ENCODE peak calls at places on chromosomes 16 and 17, in four cellular contexts. One of them, this sample, is unnamed. For H3K4me1, the result is how much of the 10 kb centered on the place peaks cover.

GRCh38 chr16:66491716-66492064 is 58.2 kb downstream of the TK2 start:
- DNase-seq in psoas muscle: no peak
- DNase-seq in left ventricle myocardium inferior: no peak
- DNase-seq in mesendoderm: no peak
- DNase-seq in this sample: no peak

GRCh38 chr16:51592535-51592934 is 441.5 kb upstream of the SALL1 start:
- DNase-seq in left ventricle myocardium inferior: no peak
- DNase-seq in psoas muscle: no peak
- DNase-seq in mesendoderm: no peak
- DNase-seq in this sample: no peak

GRCh38 chr17:1630662-1631061 is 2.0 kb upstream of the SLC43A2 start:
- DNase-seq in mesendoderm: peak
- DNase-seq in left ventricle myocardium inferior: no peak
- DNase-seq in psoas muscle: no peak
- DNase-seq in this sample: no peak

GRCh38 chr17:29176500-29177351 is 3.5 kb downstream of the MYO18A start:
- DNase-seq in psoas muscle: peak
- DNase-seq in left ventricle myocardium inferior: peak
- DNase-seq in mesendoderm: peak
- DNase-seq in this sample: peak

GRCh38 chr16:75251280-75252048 is at the start of gene BCAR1:
- DNase-seq in left ventricle myocardium inferior: peak
- DNase-seq in mesendoderm: peak
- DNase-seq in psoas muscle: peak
- DNase-seq in this sample: peak

GRCh38 chr16:84331998-84332780 is 36.1 kb upstream of the ATP2C2 start:
- DNase-seq in mesendoderm: no peak
- DNase-seq in left ventricle myocardium inferior: no peak
- DNase-seq in psoas muscle: no peak
- DNase-seq in this sample: no peak

GRCh38 chr16:729768-730665 is 3.1 kb downstream of the HAGHL start:
- DNase-seq in psoas muscle: no peak
- DNase-seq in left ventricle myocardium inferior: no peak
- DNase-seq in mesendoderm: no peak
- DNase-seq in this sample: no peak

GRCh38 chr17:79160980-79161621 is 86.5 kb downstream of the ENGASE start:
- DNase-seq in psoas muscle: no peak
- DNase-seq in mesendoderm: peak
- DNase-seq in left ventricle myocardium inferior: no peak
- DNase-seq in this sample: no peak

GRCh38 chr17:29155235-29155965 is 24.8 kb downstream of the MYO18A start:
- DNase-seq in psoas muscle: no peak
- DNase-seq in left ventricle myocardium inferior: no peak
- DNase-seq in mesendoderm: peak
- DNase-seq in this sample: peak

GRCh38 chr17:76593338-76593737 is 7.7 kb upstream of the ST6GALNAC2 start:
- DNase-seq in psoas muscle: no peak
- DNase-seq in left ventricle myocardium inferior: no peak
- DNase-seq in mesendoderm: peak
- DNase-seq in this sample: no peak

GRCh38 chr16:57994778-57995177 is 5.7 kb downstream of the ZNF319 start:
- DNase-seq in psoas muscle: peak
- DNase-seq in mesendoderm: peak
- DNase-seq in left ventricle myocardium inferior: peak
- DNase-seq in this sample: peak

GRCh38 chr17:40063034-40063765 is 435 bp downstream of the THRA start:
- DNase-seq in mesendoderm: peak
- DNase-seq in left ventricle myocardium inferior: peak
- DNase-seq in psoas muscle: peak
- DNase-seq in this sample: peak

GRCh38 chr17:43554857-43555256 is 8.7 kb upstream of the ETV4 start:
- DNase-seq in psoas muscle: no peak
- DNase-seq in left ventricle myocardium inferior: no peak
- DNase-seq in mesendoderm: no peak
- DNase-seq in this sample: no peak

GRCh38 chr16:51697454-51697853 is 546.4 kb upstream of the SALL1 start:
- DNase-seq in mesendoderm: no peak
- DNase-seq in left ventricle myocardium inferior: no peak
- DNase-seq in psoas muscle: no peak
- DNase-seq in this sample: no peak

GRCh38 chr17:60305141-60305540 is 86.8 kb downstream of the USP32 start:
- DNase-seq in psoas muscle: no peak
- DNase-seq in left ventricle myocardium inferior: no peak
- DNase-seq in mesendoderm: peak
- DNase-seq in this sample: no peak

GRCh38 chr16:68834550-68834949 is 8.8 kb upstream of the TANGO6 start:
- DNase-seq in psoas muscle: no peak
- DNase-seq in mesendoderm: no peak
- DNase-seq in left ventricle myocardium inferior: no peak
- DNase-seq in this sample: no peak

GRCh38 chr16:85888405-85889331 is 10.3 kb upstream of the IRF8 start:
- DNase-seq in left ventricle myocardium inferior: no peak
- DNase-seq in mesendoderm: no peak
- DNase-seq in psoas muscle: no peak
- DNase-seq in this sample: no peak

GRCh38 chr17:9767432-9767991 is 23.9 kb downstream of the DHRS7C start:
- DNase-seq in psoas muscle: peak
- DNase-seq in left ventricle myocardium inferior: no peak
- DNase-seq in mesendoderm: no peak
- DNase-seq in this sample: no peak

GRCh38 chr17:8163978-8164814 is 1.4 kb upstream of the VAMP2 start:
- DNase-seq in mesendoderm: peak
- DNase-seq in left ventricle myocardium inferior: peak
- DNase-seq in psoas muscle: peak
- DNase-seq in this sample: peak

GRCh38 chr16:63426275-63426870 is 1390.1 kb upstream of the CDH8 start:
- DNase-seq in left ventricle myocardium inferior: no peak
- DNase-seq in psoas muscle: no peak
- DNase-seq in mesendoderm: no peak
- DNase-seq in this sample: no peak

GRCh38 chr16:66874079-66874775 is 6.1 kb upstream of the PDP2 start:
- DNase-seq in psoas muscle: no peak
- DNase-seq in left ventricle myocardium inferior: no peak
- DNase-seq in mesendoderm: peak
- DNase-seq in this sample: no peak

GRCh38 chr17:34675143-34675542 is 95.8 kb downstream of the TMEM132E start:
- DNase-seq in psoas muscle: no peak
- DNase-seq in left ventricle myocardium inferior: no peak
- DNase-seq in mesendoderm: no peak
- DNase-seq in this sample: no peak

GRCh38 chr16:70746040-70746707 is 54.8 kb downstream of the VAC14 start:
- DNase-seq in left ventricle myocardium inferior: peak
- DNase-seq in psoas muscle: peak
- DNase-seq in mesendoderm: no peak
- DNase-seq in this sample: peak

GRCh38 chr16:70749006-70749678 is 51.8 kb downstream of the VAC14 start:
- DNase-seq in left ventricle myocardium inferior: no peak
- DNase-seq in psoas muscle: no peak
- DNase-seq in mesendoderm: no peak
- DNase-seq in this sample: peak

GRCh38 chr16:70749681-70750601 is 51.0 kb downstream of the VAC14 start:
- DNase-seq in left ventricle myocardium inferior: no peak
- DNase-seq in psoas muscle: no peak
- DNase-seq in mesendoderm: no peak
- DNase-seq in this sample: peak

GRCh38 chr16:70746708-70747424 is 54.1 kb downstream of the VAC14 start:
- DNase-seq in psoas muscle: peak
- DNase-seq in left ventricle myocardium inferior: peak
- DNase-seq in mesendoderm: no peak
- DNase-seq in this sample: peak

DNA sequence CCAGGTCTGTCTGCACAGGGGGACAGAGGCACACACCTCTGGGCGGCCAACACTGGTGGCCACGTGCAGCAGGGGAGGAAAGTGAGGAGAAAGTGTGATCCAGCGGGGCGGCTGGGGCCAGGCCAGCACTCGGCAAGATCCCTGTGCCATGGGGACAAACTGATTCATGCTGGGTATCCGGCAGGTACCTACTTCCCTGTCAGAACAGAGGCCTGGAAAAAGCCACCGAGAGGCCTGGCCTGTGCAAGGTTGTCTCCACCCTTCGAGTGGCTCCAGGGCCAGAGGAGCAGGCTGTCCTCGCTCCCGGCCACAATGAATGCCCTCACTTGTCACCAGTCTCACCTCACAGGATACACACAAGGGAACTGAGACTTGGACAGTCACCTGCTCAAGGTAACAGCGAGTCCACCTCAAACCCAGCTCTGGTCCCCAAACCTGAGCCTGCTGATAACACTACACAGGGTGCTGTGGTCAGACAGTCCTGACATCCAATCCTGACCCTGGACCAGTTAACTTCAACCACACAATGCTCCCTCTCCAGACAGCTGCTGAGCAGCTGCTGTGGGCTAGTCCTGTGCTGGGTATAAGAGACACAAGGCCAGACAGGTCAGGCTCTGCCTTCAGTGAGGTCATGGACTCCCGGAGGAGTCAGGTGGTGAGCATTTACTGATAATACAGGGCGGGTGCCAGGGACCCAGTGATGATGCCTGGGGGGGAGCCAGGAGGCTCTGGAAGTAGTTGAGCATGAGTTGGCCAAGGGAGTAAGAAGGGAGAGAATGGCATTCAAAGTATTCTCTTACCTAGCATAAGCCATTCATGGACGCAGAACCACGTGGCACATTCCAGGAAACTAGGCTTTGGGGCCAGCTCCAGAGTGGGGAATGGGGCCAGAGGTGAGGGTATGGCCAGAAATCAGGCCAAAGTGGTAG is 53.0 kb downstream of the VAC14 start:
- DNase-seq in psoas muscle: peak
- DNase-seq in left ventricle myocardium inferior: no peak
- DNase-seq in mesendoderm: peak
- DNase-seq in this sample: no peak
- H3K27ac ChIP-seq in psoas muscle: peak
- H3K27ac ChIP-seq in left ventricle myocardium inferior: peak
- H3K27ac ChIP-seq in mesendoderm: no peak
- H3K27ac ChIP-seq in this sample: no peak

DNA sequence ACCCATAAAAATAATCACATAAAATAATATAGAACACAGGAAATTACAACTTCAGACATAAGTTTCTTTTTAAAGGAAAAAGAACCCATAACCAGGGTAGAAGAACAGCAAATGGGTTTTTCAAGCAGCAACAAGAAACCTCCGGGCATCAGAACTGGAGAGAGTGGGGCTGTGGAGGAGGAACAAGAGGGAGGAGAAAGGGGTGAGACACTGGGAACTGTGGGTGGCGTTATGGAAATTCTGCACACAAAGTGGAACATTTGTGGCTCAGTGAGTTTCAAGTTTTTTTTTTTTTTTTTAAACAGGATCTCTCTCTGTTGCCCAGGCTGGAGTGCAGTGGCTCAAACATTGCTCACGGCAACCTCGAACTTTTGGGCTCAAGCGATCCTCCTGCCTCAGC is 22.6 kb downstream of the EMP2 start:
- DNase-seq in mesendoderm: no peak
- DNase-seq in left ventricle myocardium inferior: no peak
- DNase-seq in psoas muscle: no peak
- DNase-seq in this sample: no peak
- H3K4me1 ChIP-seq in mesendoderm: under half
- H3K4me1 ChIP-seq in left ventricle myocardium inferior: half or more
- H3K4me1 ChIP-seq in psoas muscle: half or more
- H3K4me1 ChIP-seq in this sample: under half

GRCh38 chr17:49491370-49491769 is 3.7 kb upstream of the NGFR start:
- DNase-seq in mesendoderm: no peak
- DNase-seq in left ventricle myocardium inferior: no peak
- DNase-seq in psoas muscle: no peak
- DNase-seq in this sample: no peak
- H3K4me3 ChIP-seq in mesendoderm: no peak
- H3K4me3 ChIP-seq in left ventricle myocardium inferior: no peak
- H3K4me3 ChIP-seq in psoas muscle: no peak
- H3K4me3 ChIP-seq in this sample: no peak

GRCh38 chr17:3944485-3945388 is 19.5 kb downstream of the ATP2A3 start:
- DNase-seq in psoas muscle: peak
- DNase-seq in left ventricle myocardium inferior: peak
- DNase-seq in mesendoderm: peak
- DNase-seq in this sample: peak
- H3K27ac ChIP-seq in psoas muscle: peak
- H3K27ac ChIP-seq in left ventricle myocardium inferior: peak
- H3K27ac ChIP-seq in mesendoderm: no peak
- H3K27ac ChIP-seq in this sample: peak